ENCODE peak calls at places on chromosomes 7 and 10, in nine cellular contexts. F, N, K, X, Z, W, G, V and J are unnamed samples.
A peak's percentile ranks its signal among the peaks of the same experiment; 100 is the strongest.

GRCh38 chr7:78279035-78279434 is 480.5 kb downstream of the PHTF2 start:
- DNase-seq in F (no peak), N (no peak), K (no peak), X (no peak), Z (no peak), W (no peak), G (no peak), V (peak; percentile 73), J (no peak)

GRCh38 chr7:117582219-117582704 is 102.4 kb downstream of the CFTR start:
- DNase-seq in F (no peak), N (peak; percentile 59), K (no peak), X (no peak), Z (no peak), W (no peak), G (no peak), V (peak; percentile 97), J (no peak)

GRCh38 chr10:102065561-102066420 is 642 bp downstream of the HPS6 start:
- DNase-seq in F (no peak), N (peak; percentile 38), K (no peak), X (peak; percentile 55), Z (no peak), W (no peak), G (no peak), V (peak; percentile 68), J (no peak)

GRCh38 chr10:12726971-12727831 is 274.3 kb downstream of the CCDC3 start:
- DNase-seq in F (no peak), N (no peak), K (no peak), X (no peak), Z (no peak), W (no peak), G (no peak), V (no peak), J (no peak)

GRCh38 chr7:144454-144826 is 47.9 kb upstream of the FAM20C start:
- DNase-seq in F (no peak), N (no peak), K (no peak), X (no peak), Z (no peak), W (no peak), G (no peak), V (no peak), J (no peak)

GRCh38 chr10:12631216-12631615 is 281.9 kb downstream of the CAMK1D start:
- DNase-seq in F (no peak), N (no peak), K (no peak), X (no peak), Z (no peak), W (no peak), G (no peak), V (peak; percentile 14), J (no peak)

GRCh38 chr7:157023589-157023905 is 13.1 kb upstream of the MNX1 start:
- DNase-seq in F (no peak), N (no peak), K (no peak), X (no peak), Z (no peak), W (no peak), G (no peak), V (no peak), J (no peak)

GRCh38 chr10:70596860-70597809 is 5.4 kb downstream of the PRF1 start:
- DNase-seq in F (no peak), N (no peak), K (no peak), X (no peak), Z (no peak), W (no peak), G (no peak), V (no peak), J (no peak)

GRCh38 chr7:140597425-140597949 is 43.1 kb downstream of the DENND2A start:
- DNase-seq in F (no peak), N (no peak), K (no peak), X (no peak), Z (no peak), W (no peak), G (no peak), V (no peak), J (no peak)

GRCh38 chr7:137634356-137634755 is 212.4 kb downstream of the DGKI start:
- DNase-seq in F (no peak), N (no peak), K (no peak), X (no peak), Z (no peak), W (no peak), G (no peak), V (no peak), J (no peak)

GRCh38 chr7:158428842-158429753 is 158.5 kb downstream of the PTPRN2 start:
- DNase-seq in F (no peak), N (no peak), K (no peak), X (no peak), Z (no peak), W (no peak), G (no peak), V (no peak), J (no peak)

GRCh38 chr7:50781894-50782293 is 802 bp downstream of the GRB10 start:
- DNase-seq in F (no peak), N (no peak), K (no peak), X (peak; percentile 33), Z (no peak), W (no peak), G (no peak), V (no peak), J (no peak)

GRCh38 chr10:125002044-125002422 is 60.1 kb downstream of the ZRANB1 start:
- DNase-seq in F (no peak), N (no peak), K (no peak), X (no peak), Z (no peak), W (no peak), G (no peak), V (no peak), J (no peak)

GRCh38 chr7:371119-371778 is 81.3 kb downstream of the FOXL3 start:
- DNase-seq in F (no peak), N (peak; percentile 48), K (no peak), X (peak; percentile 15), Z (no peak), W (no peak), G (no peak), V (no peak), J (no peak)

GRCh38 chr10:118163227-118163626 is 116.5 kb upstream of the RAB11FIP2 start:
- DNase-seq in F (no peak), N (no peak), K (no peak), X (no peak), Z (no peak), W (no peak), G (no peak), V (no peak), J (no peak)

GRCh38 chr10:47340613-47341170 is 7.5 kb upstream of the RBP3 start:
- DNase-seq in F (peak; percentile 46), N (peak; percentile 87), K (peak; percentile 59), X (peak; percentile 53), Z (no peak), W (no peak), G (peak; percentile 50), V (peak; percentile 57), J (peak; percentile 61)

GRCh38 chr10:97138777-97139317 is 46.9 kb downstream of the SLIT1 start:
- DNase-seq in F (no peak), N (no peak), K (no peak), X (no peak), Z (no peak), W (no peak), G (no peak), V (no peak), J (no peak)

GRCh38 chr10:119313024-119313423 is 105.7 kb downstream of the GRK5 start:
- DNase-seq in F (no peak), N (no peak), K (no peak), X (no peak), Z (no peak), W (no peak), G (no peak), V (no peak), J (no peak)

GRCh38 chr7:28052933-28053332 is 127.7 kb downstream of the JAZF1 start:
- DNase-seq in F (no peak), N (no peak), K (no peak), X (no peak), Z (no peak), W (no peak), G (no peak), V (no peak), J (no peak)

GRCh38 chr10:119772347-119772746 is 46.5 kb downstream of the INPP5F start:
- DNase-seq in F (no peak), N (no peak), K (no peak), X (no peak), Z (no peak), W (no peak), G (no peak), V (no peak), J (no peak)

GRCh38 chr10:28382520-28383269 is 79.8 kb upstream of the MPP7 start:
- DNase-seq in F (no peak), N (no peak), K (no peak), X (no peak), Z (no peak), W (no peak), G (no peak), V (peak; percentile 86), J (no peak)

GRCh38 chr10:74445493-74445892 is 294.5 kb downstream of the ADK start:
- DNase-seq in F (no peak), N (no peak), K (no peak), X (peak; percentile 17), Z (no peak), W (no peak), G (no peak), V (no peak), J (no peak)

GRCh38 chr7:41700044-41700471 is 2.8 kb downstream of the INHBA start:
- DNase-seq in F (no peak), N (no peak), K (no peak), X (no peak), Z (no peak), W (no peak), G (no peak), V (peak; percentile 56), J (no peak)

GRCh38 chr10:123117644-123118409 is 17.9 kb upstream of the HMX3 start:
- DNase-seq in F (no peak), N (no peak), K (no peak), X (no peak), Z (no peak), W (peak; percentile 1), G (no peak), V (no peak), J (no peak)

GRCh38 chr10:79923145-79923544 is 25.8 kb downstream of the SFTPD start:
- DNase-seq in F (no peak), N (no peak), K (no peak), X (no peak), Z (no peak), W (no peak), G (no peak), V (no peak), J (no peak)

GRCh38 chr10:36349445-36350063 is 707.5 kb upstream of the FZD8 start:
- DNase-seq in F (no peak), N (no peak), K (no peak), X (no peak), Z (no peak), W (no peak), G (no peak), V (peak; percentile 91), J (no peak)

GRCh38 chr7:54964136-54964535 is 54.7 kb upstream of the EGFR start:
- DNase-seq in F (no peak), N (no peak), K (no peak), X (no peak), Z (no peak), W (no peak), G (no peak), V (no peak), J (no peak)

GRCh38 chr10:48227213-48227612 is 47.3 kb downstream of the FRMPD2 start:
- DNase-seq in F (no peak), N (no peak), K (no peak), X (no peak), Z (no peak), W (no peak), G (no peak), V (no peak), J (no peak)

GRCh38 chr10:110664483-110665420 is 20.6 kb downstream of the RBM20 start:
- DNase-seq in F (no peak), N (no peak), K (no peak), X (no peak), Z (no peak), W (no peak), G (no peak), V (peak; percentile 85), J (no peak)

GRCh38 chr10:46542567-46543323 is 13.7 kb downstream of the GPRIN2 start:
- DNase-seq in F (no peak), N (no peak), K (no peak), X (no peak), Z (no peak), W (no peak), G (no peak), V (no peak), J (no peak)